ENCODE peak calls at places on chromosomes 1 and 21, in seven cellular contexts. H, X, G, U, D, J and S are unnamed samples.

GRCh38 chr1:43367026-43367903 is 546 bp downstream of the ELOVL1 start:
- DNase-seq in H (peak; percentile 63), X (no peak), G (no peak), U (peak; percentile 25), D (peak; percentile 31), J (no peak), S (peak; percentile 59)

GRCh38 chr1:53507115-53507816 is 48.1 kb downstream of the DMRTB1 start:
- DNase-seq in H (no peak), X (no peak), G (no peak), U (no peak), D (no peak), J (no peak), S (no peak)

GRCh38 chr1:17276568-17276967 is 27.7 kb downstream of the PADI3 start:
- DNase-seq in H (no peak), X (no peak), G (peak; percentile 50), U (no peak), D (no peak), J (peak; percentile 38), S (no peak)

GRCh38 chr1:184940226-184940625 is 34.1 kb downstream of the NIBAN1 start:
- DNase-seq in H (no peak), X (no peak), G (no peak), U (no peak), D (no peak), J (no peak), S (no peak)

GRCh38 chr21:38913120-38913975 is 107.6 kb downstream of the ETS2 start:
- DNase-seq in H (peak; percentile 78), X (peak; percentile 63), G (no peak), U (peak; percentile 91), D (peak; percentile 65), J (peak; percentile 8), S (no peak)

GRCh38 chr1:151165281-151165737 is 393 bp downstream of the LYSMD1 start:
- DNase-seq in H (peak; percentile 88), X (peak; percentile 26), G (no peak), U (no peak), D (peak; percentile 57), J (no peak), S (no peak)

GRCh38 chr1:161763522-161764098 is 2.5 kb upstream of the ATF6 start:
- DNase-seq in H (peak; percentile 71), X (no peak), G (no peak), U (no peak), D (peak; percentile 16), J (no peak), S (no peak)

GRCh38 chr1:168483531-168483930 is 60.3 kb downstream of the XCL2 start:
- DNase-seq in H (no peak), X (no peak), G (peak; percentile 49), U (no peak), D (no peak), J (peak; percentile 86), S (no peak)

GRCh38 chr1:939511-940107 is 15.9 kb downstream of the SAMD11 start:
- DNase-seq in H (no peak), X (no peak), G (no peak), U (no peak), D (no peak), J (no peak), S (no peak)

GRCh38 chr21:21464691-21465090 is 466.5 kb downstream of the NCAM2 start:
- DNase-seq in H (no peak), X (no peak), G (no peak), U (no peak), D (no peak), J (no peak), S (no peak)

GRCh38 chr21:37704751-37705150 is 211.5 kb downstream of the KCNJ6 start:
- DNase-seq in H (no peak), X (no peak), G (no peak), U (no peak), D (no peak), J (no peak), S (no peak)

GRCh38 chr1:183487686-183488442 is 15.6 kb downstream of the SMG7 start:
- DNase-seq in H (no peak), X (no peak), G (no peak), U (no peak), D (no peak), J (no peak), S (no peak)

GRCh38 chr1:64864018-64864945 is 102.1 kb downstream of the JAK1 start:
- DNase-seq in H (no peak), X (no peak), G (no peak), U (no peak), D (no peak), J (no peak), S (peak; percentile 80)

GRCh38 chr1:209490013-209490412 is 93.5 kb upstream of the CAMK1G start:
- DNase-seq in H (peak; percentile 60), X (no peak), G (peak; percentile 4), U (no peak), D (no peak), J (no peak), S (no peak)
- TF ChIP-seq CTCF in H (peak; percentile 62), X (no peak), G (peak; percentile 62), U (no peak), D (peak; percentile 40), J (peak; percentile 32), S (no peak)

GRCh38 chr1:228463559-228464455 is 23.4 kb upstream of the RNF187 start:
- DNase-seq in H (peak; percentile 84), X (no peak), G (no peak), U (no peak), D (peak; percentile 64), J (no peak), S (peak; percentile 68)
- TF ChIP-seq CTCF in H (peak; percentile 46), X (no peak), G (no peak), U (no peak), D (no peak), J (no peak), S (no peak)

GRCh38 chr1:248622491-248623106 is 12.3 kb downstream of the OR2T11 start:
- DNase-seq in H (peak; percentile 6), X (no peak), G (peak; percentile 1), U (no peak), D (no peak), J (no peak), S (peak; percentile 64)
- TF ChIP-seq CTCF in H (peak; percentile 35), X (peak; percentile 40), G (peak; percentile 33), U (no peak), D (peak; percentile 15), J (peak; percentile 23), S (peak; percentile 51)

GRCh38 chr1:152745289-152745704 is 12.5 kb upstream of the KPRP start:
- DNase-seq in H (no peak), X (no peak), G (no peak), U (no peak), D (no peak), J (no peak), S (no peak)
- TF ChIP-seq CTCF in H (no peak), X (no peak), G (no peak), U (no peak), D (no peak), J (no peak), S (no peak)

GRCh38 chr1:226109829-226110248 is 47.3 kb downstream of the H3-3A start:
- DNase-seq in H (peak; percentile 92), X (peak; percentile 75), G (no peak), U (peak; percentile 88), D (peak; percentile 88), J (no peak), S (peak; percentile 96)

GRCh38 chr1:226108935-226109828 is 46.7 kb downstream of the H3-3A start:
- DNase-seq in H (no peak), X (no peak), G (no peak), U (peak; percentile 51), D (no peak), J (no peak), S (no peak)

GRCh38 chr1:226111865-226112395 is 49.4 kb downstream of the H3-3A start:
- DNase-seq in H (no peak), X (no peak), G (no peak), U (no peak), D (no peak), J (no peak), S (no peak)

GRCh38 chr1:226111109-226111864 is 48.8 kb downstream of the H3-3A start:
- DNase-seq in H (peak; percentile 71), X (no peak), G (no peak), U (no peak), D (no peak), J (no peak), S (no peak)

DNA sequence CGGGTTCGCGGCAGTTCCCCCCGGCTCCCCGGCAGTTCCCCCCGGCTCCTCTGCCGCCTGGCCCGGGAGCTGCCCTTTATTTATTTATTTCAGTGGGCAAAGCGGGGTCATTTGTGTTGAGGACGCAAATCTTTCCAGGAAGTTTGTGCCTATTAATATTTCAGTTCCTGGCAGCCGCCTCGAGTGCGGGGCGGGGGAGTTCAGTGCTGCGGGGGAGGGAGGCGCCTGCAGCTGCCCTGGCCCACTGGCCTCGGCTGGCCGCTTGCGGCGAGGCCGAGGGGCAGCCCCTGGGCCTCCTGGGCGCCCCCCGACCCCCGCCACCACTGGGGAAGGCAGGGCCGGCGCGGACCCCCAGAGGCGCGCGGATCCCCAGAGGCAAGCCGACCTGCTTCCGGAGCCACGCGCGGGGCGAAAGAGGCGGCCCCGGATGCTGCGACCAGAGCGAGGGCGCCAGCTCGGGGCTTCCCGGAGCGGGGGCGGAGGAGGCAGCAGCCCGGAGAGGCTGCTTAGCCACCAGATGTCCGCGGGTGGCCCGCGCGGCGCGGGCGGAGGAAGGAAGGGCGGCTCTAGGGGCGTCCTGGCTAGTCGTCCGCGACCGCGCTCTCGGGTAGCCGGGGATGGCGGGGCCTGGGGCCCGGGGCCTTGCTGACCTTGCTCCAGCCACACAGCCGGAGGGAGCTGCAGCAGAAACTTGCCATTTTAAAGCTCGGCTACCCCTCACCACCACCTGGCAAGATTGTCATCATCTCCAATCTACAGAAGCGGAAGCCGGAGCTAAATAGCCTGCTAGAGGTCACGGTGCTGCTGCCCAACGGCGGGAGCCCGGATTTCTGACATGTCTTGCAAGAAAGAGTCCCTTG is 48.0 kb downstream of the H3-3A start:
- DNase-seq in H (peak; percentile 59), X (no peak), G (no peak), U (peak; percentile 61), D (peak; percentile 79), J (no peak), S (peak; percentile 96)
- TF ChIP-seq CTCF in H (no peak), X (no peak), G (no peak), U (no peak), D (no peak), J (no peak), S (no peak)

GRCh38 chr1:156225677-156226014 is 12.8 kb downstream of the PMF1 start:
- DNase-seq in H (no peak), X (no peak), G (no peak), U (no peak), D (no peak), J (no peak), S (no peak)
- TF ChIP-seq CTCF in H (no peak), X (no peak), G (no peak), U (no peak), D (no peak), J (no peak), S (no peak)

GRCh38 chr1:37890378-37891014 is 31.1 kb upstream of the MTF1 start:
- DNase-seq in H (peak; percentile 66), X (no peak), G (peak; percentile 11), U (no peak), D (no peak), J (peak; percentile 23), S (peak; percentile 65)
- TF ChIP-seq CTCF in H (no peak), X (peak; percentile 34), G (peak; percentile 17), U (no peak), D (peak; percentile 39), J (peak; percentile 35), S (peak; percentile 34)